ENCODE peak calls at places on chromosomes 1 and 21, in four cellular contexts. N is K562, Q is GM12878, B is HepG2. X is an unnamed sample.

GRCh38 chr1:77354536-77354935 is 72.7 kb downstream of the AK5 start:
- DNase-seq in B (no peak), N (no peak), Q (no peak), X (no peak)

GRCh38 chr1:229070168-229070567 is 200.7 kb upstream of the RAB4A start:
- DNase-seq in B (no peak), N (no peak), Q (no peak), X (peak; percentile 60)

GRCh38 chr1:82371844-82372498 is 571.2 kb downstream of the ADGRL2 start:
- DNase-seq in N (no peak), Q (no peak), B (no peak), X (no peak)

GRCh38 chr21:44483288-44484237 is 28.3 kb downstream of the LRRC3 start:
- DNase-seq in N (no peak), B (peak; percentile 16), Q (no peak), X (no peak)

GRCh38 chr1:161179698-161180097 is 2.4 kb upstream of the B4GALT3 start:
- DNase-seq in B (no peak), N (no peak), Q (no peak), X (no peak)

GRCh38 chr1:214549604-214550338 is 1.6 kb downstream of the PTPN14 start:
- DNase-seq in B (no peak), N (no peak), Q (no peak), X (no peak)

GRCh38 chr1:38607526-38607925 is 252.0 kb downstream of the RRAGC start:
- DNase-seq in B (no peak), Q (no peak), N (no peak), X (no peak)

GRCh38 chr1:39866767-39867166 is 16.5 kb downstream of the TRIT1 start:
- DNase-seq in N (no peak), Q (no peak), B (no peak), X (no peak)

GRCh38 chr1:156897078-156897825 is 3.7 kb downstream of the PEAR1 start:
- DNase-seq in N (no peak), B (no peak), Q (no peak), X (no peak)

GRCh38 chr1:43410571-43410970 is 20.9 kb downstream of the SZT2 start:
- DNase-seq in B (no peak), Q (no peak), N (no peak), X (no peak)
- TF ChIP-seq MAX in B (no peak), Q (no peak), N (no peak), X (no peak)

GRCh38 chr1:200442537-200443169 is 32.8 kb upstream of the ZNF281 start:
- DNase-seq in N (no peak), B (no peak), Q (no peak), X (no peak)

GRCh38 chr1:200443860-200444259 is 34.0 kb upstream of the ZNF281 start:
- DNase-seq in Q (no peak), B (no peak), N (no peak), X (no peak)

GRCh38 chr1:200444478-200444877 is 34.6 kb upstream of the ZNF281 start:
- DNase-seq in B (no peak), Q (no peak), N (no peak), X (no peak)

GRCh38 chr1:200448034-200448762 is 38.4 kb upstream of the ZNF281 start:
- DNase-seq in B (no peak), Q (peak; percentile 81), N (no peak), X (no peak)

DNA sequence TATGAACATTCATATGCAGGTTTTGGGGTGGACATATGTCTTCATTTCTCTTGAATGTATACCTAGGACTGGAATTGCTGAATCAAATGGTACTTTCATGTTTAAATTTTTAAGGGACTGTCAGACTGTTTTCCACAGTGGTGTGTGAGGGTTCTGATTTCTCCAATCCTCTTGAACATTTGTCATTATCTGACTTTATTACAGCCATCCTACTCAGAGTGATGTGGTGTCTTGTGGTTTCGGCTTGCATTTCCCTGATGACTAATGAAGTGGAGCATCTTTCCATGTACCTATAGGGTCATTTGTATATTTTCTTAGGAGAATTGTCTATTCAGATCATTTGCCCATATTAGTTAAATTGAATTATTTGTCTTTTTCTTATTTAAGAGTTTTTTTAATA is 35.4 kb upstream of the ZNF281 start:
- DNase-seq in N (no peak), Q (no peak), B (no peak), X (no peak)
- TF ChIP-seq FOXM1 in N (no peak), Q (no peak), B (no peak), X (no peak)

DNA sequence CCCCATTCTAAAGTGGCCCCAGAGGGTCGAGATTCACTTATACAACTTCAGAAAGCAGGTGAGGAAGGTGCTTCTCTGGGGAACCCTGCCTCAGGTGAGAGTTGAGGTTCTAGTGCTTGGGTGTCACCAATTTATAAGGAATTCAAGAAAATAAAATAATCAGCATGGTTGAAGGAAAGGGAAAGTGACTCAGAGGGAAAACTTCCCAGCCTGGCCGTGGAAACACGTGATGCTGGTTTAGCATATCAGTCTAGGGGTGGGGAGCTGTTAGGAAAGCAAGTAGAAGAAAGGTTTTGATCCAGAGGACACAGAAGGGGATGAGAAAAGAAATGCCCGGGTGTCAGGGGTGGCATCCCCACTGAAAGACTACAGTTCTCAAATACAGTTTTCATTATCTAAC is 37.7 kb upstream of the TMEM125 start:
- DNase-seq in B (no peak), Q (no peak), N (no peak), X (no peak)
- TF ChIP-seq MAX in B (no peak), Q (no peak), N (no peak), X (peak; percentile 17)

DNA sequence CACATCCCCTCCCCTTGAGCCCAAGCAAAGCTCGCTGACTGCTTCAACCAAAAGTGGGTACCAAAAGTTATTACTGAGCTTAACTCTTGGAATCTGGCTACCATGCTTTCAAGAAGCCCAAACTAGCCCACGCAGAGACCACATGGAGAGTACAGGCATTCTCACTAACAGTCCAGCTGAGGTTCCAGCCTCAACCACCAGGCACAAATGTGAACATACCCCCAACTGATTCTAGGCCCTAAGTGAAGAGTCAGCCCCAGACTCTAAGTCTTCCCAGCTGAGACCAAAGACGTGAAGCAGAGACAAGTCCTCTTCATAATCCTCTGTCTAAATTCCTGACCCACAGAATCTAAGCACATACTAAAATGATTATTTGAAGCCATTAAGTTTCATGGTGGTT is 36.8 kb downstream of the EVI5 start:
- DNase-seq in B (no peak), N (no peak), Q (no peak), X (no peak)
- TF ChIP-seq FOXM1 in B (no peak), N (no peak), Q (no peak), X (no peak)

GRCh38 chr1:205208805-205209204 is 2.7 kb downstream of the DSTYK start:
- DNase-seq in N (peak; percentile 55), B (no peak), Q (no peak), X (no peak)

GRCh38 chr1:205214756-205215155 is 3.3 kb upstream of the DSTYK start:
- DNase-seq in N (no peak), B (no peak), Q (no peak), X (no peak)

GRCh38 chr1:205216588-205216987 is 5.1 kb upstream of the DSTYK start:
- DNase-seq in N (no peak), Q (no peak), B (no peak), X (no peak)

GRCh38 chr1:205210876-205211838 is at the start of gene DSTYK:
- DNase-seq in Q (peak; percentile 70), B (peak; percentile 85), N (peak; percentile 96), X (peak; percentile 92)

GRCh38 chr1:205211839-205212241 is 338 bp upstream of the DSTYK start:
- DNase-seq in B (no peak), N (no peak), Q (no peak), X (no peak)
- TF ChIP-seq MAX in B (no peak), N (no peak), Q (no peak), X (no peak)

X was measured in SK-N-SH.